ENCODE peak calls at places on chromosomes 1 and 21, in ten cellular contexts. J is stimulated activated naive CD8-positive, alpha-beta T cell treated with anti-CD3 and anti-CD28 coated beads, Interleukin-15, Interleukin-2, amounts not matched to agents 100 U/mL and 50 U/mL, for 24 hours; V is AML-193; W is T1000; I is NCI-H1092; O is NCI-H2081; X is tibial nerve; R is OCI-LY7; Q is activated T-cell treated with anti-CD3 and anti-CD28 coated beads, Interleukin-2, amount 50 U/mL, for 72 hours; S is aorta. U is an unnamed sample.
A peak's percentile ranks its signal among the peaks of the same experiment; 100 is the strongest.

GRCh38 chr1:53377438-53377841 is 49.6 kb upstream of the LRP8 start:
- DNase-seq in I (no peak), S (peak; percentile 25), J (no peak), O (no peak), W (no peak), R (no peak), V (no peak), Q (no peak), X (no peak), U (no peak)

GRCh38 chr1:64290420-64290819 is 87.0 kb downstream of the UBE2U start:
- DNase-seq in Q (no peak), X (no peak), W (no peak), I (no peak), R (no peak), V (no peak), S (no peak), J (no peak), O (no peak), U (no peak)

GRCh38 chr21:43971201-43971991 is 40.7 kb upstream of the TRAPPC10 start:
- DNase-seq in S (no peak), X (no peak), W (no peak), J (no peak), V (no peak), I (no peak), Q (no peak), R (no peak), O (no peak), U (no peak)

GRCh38 chr1:16145030-16145987 is 10.6 kb downstream of the EPHA2 start:
- DNase-seq in V (no peak), S (peak; percentile 94), I (no peak), Q (no peak), R (no peak), O (peak; percentile 73), X (no peak), W (peak; percentile 68), J (no peak), U (no peak)

GRCh38 chr1:168833352-168833751 is 104.3 kb upstream of the DPT start:
- DNase-seq in I (no peak), V (no peak), W (no peak), X (no peak), Q (no peak), S (no peak), O (no peak), R (no peak), J (no peak), U (no peak)

GRCh38 chr1:102182603-102183260 is 186.0 kb upstream of the OLFM3 start:
- DNase-seq in S (no peak), R (no peak), O (no peak), J (no peak), V (no peak), Q (no peak), I (no peak), W (no peak), X (no peak), U (no peak)

GRCh38 chr21:45993210-45994085 is 11.9 kb downstream of the COL6A1 start:
- DNase-seq in J (no peak), V (no peak), Q (peak; percentile 0), X (peak; percentile 30), W (no peak), S (peak; percentile 77), I (no peak), R (no peak), O (no peak), U (no peak)

GRCh38 chr1:6603851-6604558 is 1.3 kb upstream of the KLHL21 start:
- DNase-seq in Q (no peak), S (peak; percentile 93), O (no peak), X (peak; percentile 57), R (no peak), J (peak; percentile 53), I (no peak), V (peak; percentile 52), W (no peak), U (no peak)

GRCh38 chr1:233025156-233025555 is 74.7 kb downstream of the NTPCR start:
- DNase-seq in Q (peak; percentile 5), I (peak; percentile 30), R (peak; percentile 8), O (no peak), V (peak; percentile 3), J (peak; percentile 9), W (no peak), X (no peak), S (no peak), U (peak; percentile 60)

GRCh38 chr1:26696645-26697440 is 1.0 kb downstream of the ARID1A start:
- DNase-seq in R (peak; percentile 72), I (no peak), W (no peak), V (no peak), Q (peak; percentile 83), X (no peak), J (peak; percentile 75), O (no peak), S (peak; percentile 85), U (peak; percentile 52)

GRCh38 chr1:172948457-172948856 is 102.3 kb downstream of the TNFSF18 start:
- DNase-seq in O (no peak), R (no peak), V (no peak), J (peak; percentile 36), Q (peak; percentile 46), W (peak; percentile 44), X (no peak), I (no peak), S (no peak), U (no peak)

GRCh38 chr1:200670215-200671118 is 760 bp upstream of the DDX59 start:
- DNase-seq in W (no peak), O (peak; percentile 77), Q (no peak), I (peak; percentile 45), X (no peak), J (peak; percentile 28), V (peak; percentile 74), S (no peak), R (peak; percentile 58), U (peak; percentile 88)

GRCh38 chr1:176494436-176494835 is 31.5 kb downstream of the PAPPA2 start:
- DNase-seq in J (no peak), X (no peak), W (no peak), S (no peak), I (no peak), Q (no peak), O (no peak), V (no peak), R (no peak), U (no peak)

GRCh38 chr1:26862781-26863676 is at the start of gene SFN:
- DNase-seq in I (peak; percentile 23), W (no peak), R (peak; percentile 74), J (peak; percentile 75), O (peak; percentile 91), X (no peak), S (no peak), V (no peak), Q (peak; percentile 61), U (peak; percentile 46)

GRCh38 chr1:203630697-203631096 is 4.1 kb downstream of the ATP2B4 start:
- DNase-seq in X (no peak), R (no peak), I (no peak), S (peak; percentile 47), O (no peak), Q (no peak), W (no peak), J (no peak), V (no peak), U (no peak)

GRCh38 chr1:169012416-169012815 is 94.1 kb upstream of the ATP1B1 start:
- DNase-seq in Q (peak; percentile 14), R (no peak), J (no peak), O (no peak), W (no peak), V (no peak), I (no peak), S (no peak), X (no peak), U (no peak)

GRCh38 chr1:172450524-172450885 is 6.6 kb upstream of the PIGC start:
- DNase-seq in X (no peak), J (no peak), V (no peak), Q (no peak), I (no peak), O (no peak), S (peak; percentile 62), W (no peak), R (no peak), U (no peak)

GRCh38 chr1:224203243-224204016 is 20.4 kb downstream of the DEGS1 start:
- DNase-seq in V (no peak), W (peak; percentile 6), R (peak; percentile 73), S (no peak), X (peak; percentile 20), J (no peak), I (no peak), Q (no peak), O (no peak), U (no peak)

GRCh38 chr21:45525153-45525909 is 16.9 kb downstream of the SLC19A1 start:
- DNase-seq in I (no peak), R (no peak), J (no peak), X (peak; percentile 23), S (peak; percentile 72), V (no peak), W (no peak), O (no peak), Q (no peak), U (no peak)

GRCh38 chr1:66730462-66730861 is 21.8 kb upstream of the DYNLT5 start:
- DNase-seq in V (no peak), S (no peak), J (no peak), I (peak; percentile 12), R (no peak), W (no peak), Q (no peak), X (no peak), O (no peak), U (no peak)

GRCh38 chr1:166166701-166167394 is at the start of gene FAM78B:
- DNase-seq in Q (peak; percentile 58), I (peak; percentile 49), J (peak; percentile 66), S (peak; percentile 84), V (no peak), X (peak; percentile 54), R (peak; percentile 16), O (peak; percentile 85), W (peak; percentile 13), U (peak; percentile 96)

GRCh38 chr1:159986531-159986930 is 32.5 kb upstream of the SLAMF9 start:
- DNase-seq in V (no peak), W (no peak), J (no peak), R (no peak), X (no peak), O (no peak), S (no peak), Q (no peak), I (no peak), U (no peak)

GRCh38 chr1:176719478-176719877 is 256.5 kb downstream of the PAPPA2 start:
- DNase-seq in X (no peak), Q (no peak), J (no peak), I (no peak), R (no peak), S (no peak), O (no peak), W (no peak), V (no peak), U (no peak)

GRCh38 chr1:47215713-47216112 is 16.3 kb downstream of the TAL1 start:
- DNase-seq in I (no peak), R (no peak), Q (no peak), W (no peak), V (no peak), X (no peak), J (no peak), O (no peak), S (no peak), U (no peak)

GRCh38 chr1:204293605-204294365 is 65.9 kb downstream of the PLEKHA6 start:
- DNase-seq in W (no peak), I (no peak), V (peak; percentile 22), X (no peak), R (no peak), Q (no peak), S (no peak), J (no peak), O (no peak), U (no peak)

GRCh38 chr21:39688010-39688409 is 57.0 kb upstream of the IGSF5 start:
- DNase-seq in O (no peak), Q (no peak), W (no peak), I (no peak), V (no peak), R (no peak), X (no peak), J (no peak), S (no peak), U (no peak)

GRCh38 chr1:202145325-202146140 is 996 bp upstream of the ARL8A start:
- DNase-seq in W (no peak), J (peak; percentile 69), Q (peak; percentile 73), V (no peak), X (no peak), R (no peak), I (no peak), O (no peak), S (no peak), U (no peak)

GRCh38 chr1:13956386-13956785 is 256.4 kb downstream of the PRDM2 start:
- DNase-seq in V (no peak), Q (no peak), X (no peak), J (no peak), W (no peak), R (no peak), S (no peak), O (no peak), I (no peak), U (no peak)